ENCODE peak calls at places on chromosomes 7 and 10, in seven cellular contexts. L, Q, A, C, O, H and S are unnamed samples.

GRCh38 chr7:107857541-107857912 is 33.5 kb upstream of the DLD start:
- DNase-seq in A (no peak), O (peak), L (no peak), H (peak), Q (peak), C (no peak), S (no peak)

GRCh38 chr10:97407211-97407951 is 6.2 kb upstream of the RRP12 start:
- DNase-seq in H (peak), O (peak), C (peak), L (peak), A (peak), Q (peak), S (peak)

GRCh38 chr10:29344073-29344820 is 55.4 kb downstream of the LYZL1 start:
- DNase-seq in O (no peak), H (peak), Q (peak), C (no peak), L (no peak), A (no peak), S (peak)

GRCh38 chr7:51246258-51247245 is 70.1 kb downstream of the COBL start:
- DNase-seq in C (no peak), H (no peak), A (no peak), O (peak), L (no peak), Q (no peak), S (no peak)

GRCh38 chr7:120813089-120813488 is 44.9 kb downstream of the TSPAN12 start:
- DNase-seq in H (no peak), A (no peak), L (no peak), C (no peak), Q (no peak), O (no peak), S (no peak)

GRCh38 chr10:71985542-71986250 is 21.5 kb downstream of the CHST3 start:
- DNase-seq in H (peak), L (no peak), A (no peak), Q (no peak), C (no peak), O (no peak), S (peak)

GRCh38 chr7:2872296-2872874 is 28.3 kb upstream of the GNA12 start:
- DNase-seq in L (no peak), C (no peak), Q (no peak), A (no peak), O (no peak), H (no peak), S (no peak)

GRCh38 chr7:157177333-157177993 is 38.7 kb downstream of the UBE3C start:
- DNase-seq in O (no peak), H (no peak), A (no peak), C (no peak), L (no peak), Q (no peak), S (no peak)

GRCh38 chr7:149690688-149691446 is 82.5 kb downstream of the ZNF467 start:
- DNase-seq in A (no peak), Q (peak), C (peak), O (peak), H (peak), L (no peak), S (peak)

GRCh38 chr10:90960355-90960814 is 39.5 kb upstream of the ANKRD1 start:
- DNase-seq in C (no peak), H (peak), Q (peak), A (no peak), L (no peak), O (no peak), S (peak)

GRCh38 chr10:21330628-21331020 is 194.9 kb downstream of the SKIDA1 start:
- DNase-seq in Q (no peak), L (no peak), H (peak), C (no peak), A (no peak), O (no peak), S (no peak)

GRCh38 chr10:31075434-31075833 is 43.8 kb upstream of the ZNF438 start:
- DNase-seq in A (no peak), Q (peak), L (no peak), H (peak), O (no peak), C (no peak), S (no peak)

GRCh38 chr10:10774416-10774815 is 243.3 kb upstream of the CELF2 start:
- DNase-seq in A (no peak), O (no peak), L (no peak), Q (no peak), H (no peak), C (no peak), S (no peak)

GRCh38 chr7:63927261-63927660 is 71.4 kb upstream of the ZNF722 start:
- DNase-seq in C (no peak), O (no peak), L (no peak), A (no peak), Q (no peak), H (no peak), S (no peak)

GRCh38 chr7:37448057-37448636 is 517 bp downstream of the ELMO1 start:
- DNase-seq in L (peak), Q (no peak), A (no peak), O (no peak), C (peak), H (no peak), S (no peak)

GRCh38 chr7:79862447-79862846 is 272.2 kb upstream of the GNAI1 start:
- DNase-seq in H (no peak), C (no peak), L (no peak), Q (no peak), A (no peak), O (no peak), S (no peak)

GRCh38 chr7:43727494-43727893 is 1.8 kb downstream of the COA1 start:
- DNase-seq in Q (no peak), A (no peak), L (no peak), O (no peak), H (no peak), C (no peak), S (no peak)

GRCh38 chr7:127287133-127287532 is 34.4 kb upstream of the GRM8 start:
- DNase-seq in C (no peak), Q (no peak), O (no peak), L (no peak), H (no peak), A (no peak), S (no peak)

GRCh38 chr7:114345494-114345893 is 69.1 kb upstream of the FOXP2 start:
- DNase-seq in L (no peak), A (no peak), C (no peak), O (no peak), Q (no peak), H (peak), S (no peak)

GRCh38 chr10:71666607-71667373 is 52.8 kb downstream of the C10orf105 start:
- DNase-seq in Q (no peak), L (no peak), A (no peak), O (no peak), H (no peak), C (no peak), S (no peak)

GRCh38 chr7:88758355-88759215 is 915 bp upstream of the ZNF804B start:
- DNase-seq in A (no peak), O (peak), L (no peak), Q (peak), C (peak), H (peak), S (no peak)

GRCh38 chr10:56911906-56912480 is 550.9 kb upstream of the ZWINT start:
- DNase-seq in O (no peak), L (no peak), Q (no peak), H (no peak), A (no peak), C (no peak), S (no peak)

GRCh38 chr10:96842896-96843723 is 11.0 kb downstream of the LCOR start:
- DNase-seq in L (no peak), Q (peak), H (no peak), A (no peak), O (no peak), C (no peak), S (no peak)

GRCh38 chr7:91527460-91527859 is 263.2 kb downstream of the FZD1 start:
- DNase-seq in L (no peak), C (no peak), O (no peak), Q (no peak), A (no peak), H (no peak), S (no peak)

GRCh38 chr10:77348711-77349110 is 288.9 kb downstream of the KCNMA1 start:
- DNase-seq in H (no peak), C (no peak), A (no peak), Q (no peak), L (no peak), O (no peak), S (no peak)